ENCODE peak calls at places on chromosome 9, in eight cellular contexts. One of them, this sample, is unnamed.

GRCh38 chr9:36932198-36932597 is 101.9 kb downstream of the PAX5 start:
- DNase-seq in HTR-8/SVneo: no peak
- DNase-seq in glomerular endothelial cell: no peak
- DNase-seq in astrocyte of the hippocampus: no peak
- DNase-seq in activated T-cell treated with anti-CD3 and anti-CD28 coated beads for 24 hours: no peak
- DNase-seq in hepatocyte: no peak
- DNase-seq in cardiac fibroblast: no peak
- DNase-seq in kidney glomerular epithelial cell: no peak
- DNase-seq in this sample: no peak

GRCh38 chr9:7368410-7369292 is 430.9 kb downstream of the DMAC1 start:
- DNase-seq in HTR-8/SVneo: peak
- DNase-seq in glomerular endothelial cell: no peak
- DNase-seq in astrocyte of the hippocampus: no peak
- DNase-seq in activated T-cell treated with anti-CD3 and anti-CD28 coated beads for 24 hours: no peak
- DNase-seq in hepatocyte: peak
- DNase-seq in cardiac fibroblast: peak
- DNase-seq in kidney glomerular epithelial cell: no peak
- DNase-seq in this sample: no peak

GRCh38 chr9:94140418-94140780 is 56.1 kb downstream of the PTPDC1 start:
- DNase-seq in HTR-8/SVneo: no peak
- DNase-seq in glomerular endothelial cell: no peak
- DNase-seq in astrocyte of the hippocampus: no peak
- DNase-seq in activated T-cell treated with anti-CD3 and anti-CD28 coated beads for 24 hours: no peak
- DNase-seq in hepatocyte: no peak
- DNase-seq in cardiac fibroblast: no peak
- DNase-seq in kidney glomerular epithelial cell: no peak
- DNase-seq in this sample: no peak

GRCh38 chr9:38112010-38112409 is 43.0 kb upstream of the SHB start:
- DNase-seq in HTR-8/SVneo: no peak
- DNase-seq in glomerular endothelial cell: no peak
- DNase-seq in astrocyte of the hippocampus: peak
- DNase-seq in activated T-cell treated with anti-CD3 and anti-CD28 coated beads for 24 hours: no peak
- DNase-seq in hepatocyte: no peak
- DNase-seq in cardiac fibroblast: no peak
- DNase-seq in kidney glomerular epithelial cell: peak
- DNase-seq in this sample: no peak

GRCh38 chr9:136961279-136962065 is 9.4 kb downstream of the LCN12 start:
- DNase-seq in HTR-8/SVneo: no peak
- DNase-seq in glomerular endothelial cell: no peak
- DNase-seq in astrocyte of the hippocampus: no peak
- DNase-seq in activated T-cell treated with anti-CD3 and anti-CD28 coated beads for 24 hours: no peak
- DNase-seq in hepatocyte: no peak
- DNase-seq in cardiac fibroblast: no peak
- DNase-seq in kidney glomerular epithelial cell: no peak
- DNase-seq in this sample: no peak

GRCh38 chr9:134442087-134442470 is 115.8 kb downstream of the RXRA start:
- DNase-seq in HTR-8/SVneo: no peak
- DNase-seq in glomerular endothelial cell: no peak
- DNase-seq in astrocyte of the hippocampus: peak
- DNase-seq in activated T-cell treated with anti-CD3 and anti-CD28 coated beads for 24 hours: no peak
- DNase-seq in hepatocyte: peak
- DNase-seq in cardiac fibroblast: peak
- DNase-seq in kidney glomerular epithelial cell: no peak
- DNase-seq in this sample: no peak

GRCh38 chr9:591292-591691 is 250.2 kb upstream of the DMRT1 start:
- DNase-seq in HTR-8/SVneo: no peak
- DNase-seq in glomerular endothelial cell: no peak
- DNase-seq in astrocyte of the hippocampus: peak
- DNase-seq in activated T-cell treated with anti-CD3 and anti-CD28 coated beads for 24 hours: no peak
- DNase-seq in hepatocyte: no peak
- DNase-seq in cardiac fibroblast: peak
- DNase-seq in kidney glomerular epithelial cell: no peak
- DNase-seq in this sample: no peak

GRCh38 chr9:18348086-18348485 is 125.9 kb upstream of the ADAMTSL1 start:
- DNase-seq in HTR-8/SVneo: no peak
- DNase-seq in glomerular endothelial cell: no peak
- DNase-seq in astrocyte of the hippocampus: no peak
- DNase-seq in activated T-cell treated with anti-CD3 and anti-CD28 coated beads for 24 hours: no peak
- DNase-seq in hepatocyte: no peak
- DNase-seq in cardiac fibroblast: no peak
- DNase-seq in kidney glomerular epithelial cell: no peak
- DNase-seq in this sample: no peak

GRCh38 chr9:130997925-130998595 is 10.9 kb upstream of the LAMC3 start:
- DNase-seq in HTR-8/SVneo: peak
- DNase-seq in glomerular endothelial cell: peak
- DNase-seq in astrocyte of the hippocampus: peak
- DNase-seq in activated T-cell treated with anti-CD3 and anti-CD28 coated beads for 24 hours: no peak
- DNase-seq in hepatocyte: peak
- DNase-seq in cardiac fibroblast: peak
- DNase-seq in kidney glomerular epithelial cell: no peak
- DNase-seq in this sample: no peak

This sample was measured in activated naive CD8-positive, alpha-beta T cell treated with anti-CD3 and anti-CD28 coated beads, Interleukin-2, amount 50 U/mL, for 16 hours.